ENCODE peak calls at places on chromosomes 7 and 10, in four cellular contexts. B, L, T and G are unnamed samples.

GRCh38 chr7:95011156-95011928 is 103.9 kb downstream of the PPP1R9A start:
- DNase-seq in T (peak; percentile 89), L (no peak), B (no peak), G (peak; percentile 44)

GRCh38 chr7:140404565-140405080 is 765 bp downstream of the RAB19 start:
- DNase-seq in L (no peak), T (peak; percentile 5), B (no peak), G (no peak)

GRCh38 chr7:140659727-140660396 is 12.9 kb upstream of the ADCK2 start:
- DNase-seq in B (no peak), L (no peak), T (peak; percentile 12), G (no peak)

GRCh38 chr7:129773328-129773731 is 161.8 kb downstream of the NRF1 start:
- DNase-seq in T (no peak), L (no peak), B (no peak), G (no peak)

GRCh38 chr10:8584666-8585065 is 530.2 kb downstream of the GATA3 start:
- DNase-seq in B (no peak), L (no peak), T (no peak), G (no peak)

GRCh38 chr7:8931906-8932646 is 498.7 kb downstream of the NXPH1 start:
- DNase-seq in T (peak; percentile 70), L (no peak), B (no peak), G (no peak)

GRCh38 chr7:131648491-131648890 is 92.1 kb upstream of the PODXL start:
- DNase-seq in B (no peak), L (no peak), T (no peak), G (no peak)

GRCh38 chr10:48599830-48600134 is 5.1 kb downstream of the ARHGAP22 start:
- DNase-seq in B (no peak), T (no peak), L (no peak), G (no peak)

GRCh38 chr10:101818958-101819633 is 852 bp upstream of the OGA start:
- DNase-seq in B (no peak), T (no peak), L (no peak), G (no peak)

GRCh38 chr7:30433082-30433481 is 45.5 kb downstream of the NOD1 start:
- DNase-seq in T (peak; percentile 72), L (no peak), B (no peak), G (peak; percentile 17)

GRCh38 chr10:124151466-124152095 is 58.2 kb upstream of the CHST15 start:
- DNase-seq in T (no peak), L (no peak), B (no peak), G (no peak)

GRCh38 chr7:44101966-44102845 is 1.9 kb upstream of the AEBP1 start:
- DNase-seq in L (no peak), B (peak; percentile 82), T (peak; percentile 53), G (peak; percentile 83)

GRCh38 chr10:62589689-62590088 is 214.8 kb upstream of the ADO start:
- DNase-seq in L (no peak), T (no peak), B (no peak), G (no peak)

GRCh38 chr7:69254643-69255042 is 343.6 kb upstream of the AUTS2 start:
- DNase-seq in T (no peak), B (no peak), L (no peak), G (no peak)

GRCh38 chr7:44486693-44487092 is 3.8 kb downstream of the NUDCD3 start:
- DNase-seq in T (peak; percentile 28), L (no peak), B (no peak), G (no peak)

GRCh38 chr10:44056947-44057811 is 327.7 kb downstream of the CXCL12 start:
- DNase-seq in T (no peak), L (no peak), B (no peak), G (no peak)

GRCh38 chr7:142809671-142810070 is 38.9 kb downstream of the PRSS2 start:
- DNase-seq in L (no peak), B (no peak), T (no peak), G (no peak)

GRCh38 chr10:29412452-29413004 is 123.7 kb downstream of the LYZL1 start:
- DNase-seq in T (no peak), B (no peak), L (no peak), G (no peak)

GRCh38 chr7:1693991-1694524 is 24.0 kb downstream of the ELFN1 start:
- DNase-seq in B (no peak), T (peak; percentile 60), L (no peak), G (no peak)

GRCh38 chr7:73521636-73522080 is 435 bp downstream of the BAZ1B start:
- DNase-seq in B (no peak), T (peak; percentile 30), L (no peak), G (no peak)

GRCh38 chr7:6435486-6436384 is 12.0 kb downstream of the DAGLB start:
- DNase-seq in L (no peak), T (peak; percentile 41), B (peak; percentile 34), G (no peak)

GRCh38 chr10:112471878-112472487 is 25.0 kb downstream of the VTI1A start:
- DNase-seq in L (peak; percentile 50), T (peak; percentile 32), B (no peak), G (no peak)

GRCh38 chr10:102501201-102502028 is 1.1 kb downstream of the ACTR1A start:
- DNase-seq in T (no peak), L (no peak), B (no peak), G (no peak)

GRCh38 chr7:1555813-1556540 is at the start of gene TMEM184A:
- DNase-seq in T (no peak), L (no peak), B (no peak), G (no peak)

GRCh38 chr10:76675951-76676587 is 961.5 kb downstream of the KCNMA1 start:
- DNase-seq in L (no peak), T (peak; percentile 23), B (peak; percentile 49), G (no peak)

GRCh38 chr7:47783456-47784240 is 164.6 kb downstream of the PKD1L1 start:
- DNase-seq in T (peak; percentile 99), L (peak; percentile 89), B (peak; percentile 22), G (peak; percentile 96)

GRCh38 chr7:52502281-52502680 is 533.2 kb upstream of the POM121L12 start:
- DNase-seq in T (no peak), B (no peak), L (no peak), G (no peak)
- H3K36me3 ChIP-seq in T (no peaks in the 10 kb centered on the region), B (no peaks in the 10 kb centered on the region), L (no peaks in the 10 kb centered on the region), G (no peaks in the 10 kb centered on the region)

DNA sequence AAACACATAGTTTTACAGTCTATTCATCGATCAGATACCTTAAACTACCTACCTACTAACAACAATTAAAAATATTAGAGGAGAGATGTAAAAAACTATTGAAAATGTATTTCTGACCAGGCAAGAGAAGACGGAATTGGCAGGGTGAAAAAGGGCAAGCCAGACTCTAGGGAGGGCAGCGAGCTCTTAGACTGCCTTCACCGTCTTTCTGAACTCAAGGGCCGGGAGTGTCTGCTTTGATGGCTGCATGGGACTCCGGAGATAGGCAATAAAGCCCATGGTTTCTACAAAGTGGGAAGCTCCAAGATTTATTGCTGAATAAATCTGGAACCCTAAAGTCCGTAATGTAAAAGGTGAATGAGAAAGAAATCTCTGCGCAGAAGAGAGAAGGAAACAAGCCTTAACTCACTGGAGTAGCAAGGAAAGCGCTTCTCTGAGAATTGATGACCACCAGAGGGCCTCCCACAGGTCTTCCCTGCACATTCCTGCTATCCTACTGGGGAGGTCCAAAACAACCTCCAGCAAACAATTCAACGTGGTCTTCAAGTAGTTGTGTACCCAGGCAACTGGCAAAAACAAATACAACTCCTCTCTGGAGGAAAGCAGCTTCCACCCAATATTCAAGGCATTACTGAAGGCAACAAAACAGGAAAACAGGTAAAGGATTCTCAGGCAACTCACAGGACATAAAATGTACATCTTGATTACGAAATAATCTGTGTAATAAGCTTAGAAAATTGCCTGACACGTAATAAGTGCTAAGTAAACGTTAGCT is 181.3 kb downstream of the SDK1 start:
- DNase-seq in B (no peak), L (peak; percentile 70), T (peak; percentile 29), G (no peak)
- TF ChIP-seq CTCF in B (no peak), L (peak; percentile 92), T (peak; percentile 57), G (no peak)

GRCh38 chr10:77833792-77834191 is 92.8 kb downstream of the DLG5 start:
- DNase-seq in T (no peak), B (no peak), L (no peak), G (no peak)
- H3K36me3 ChIP-seq in T (peaks cover 24% of the 10 kb centered on the region), B (peaks cover 71% of the 10 kb centered on the region), L (peaks cover 2% of the 10 kb centered on the region), G (peaks cover 45% of the 10 kb centered on the region)

DNA sequence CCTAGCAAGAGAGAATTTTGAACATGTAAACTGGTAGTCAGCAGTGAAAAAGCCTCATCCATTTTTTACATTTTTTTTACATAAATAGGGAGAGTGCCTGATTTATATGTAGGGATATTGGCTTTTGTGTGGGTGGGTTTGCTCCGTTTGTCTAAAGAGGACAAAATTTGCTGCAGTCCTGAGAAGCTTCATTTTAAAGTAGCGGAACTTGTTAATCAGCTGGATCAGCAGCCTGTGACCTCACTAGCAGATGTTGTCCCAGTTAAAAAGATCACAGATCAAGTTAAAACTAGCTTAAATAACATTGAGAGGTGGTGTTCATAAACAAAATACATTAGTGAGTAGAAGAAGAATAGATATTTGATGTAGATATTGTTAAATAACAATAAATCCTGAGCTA is 2.6 kb downstream of the ATRNL1 start:
- DNase-seq in L (no peak), T (no peak), B (no peak), G (no peak)
- TF ChIP-seq CTCF in L (no peak), T (no peak), B (no peak), G (no peak)

GRCh38 chr10:68470300-68470699 is 1.5 kb downstream of the DNA2 start:
- DNase-seq in T (no peak), L (no peak), B (no peak), G (no peak)
- H3K36me3 ChIP-seq in T (peaks cover 8% of the 10 kb centered on the region), L (peaks cover 12% of the 10 kb centered on the region), B (no peaks in the 10 kb centered on the region), G (no peaks in the 10 kb centered on the region)

GRCh38 chr7:104535841-104536240 is 207.4 kb downstream of the LHFPL3 start:
- DNase-seq in T (no peak), L (no peak), B (no peak), G (no peak)
- TF ChIP-seq CTCF in T (no peak), L (no peak), B (no peak), G (no peak)